ENCODE peak calls at places on chromosomes 3 and 15, in seven cellular contexts. One of them, this sample, is unnamed.

GRCh38 chr3:112653881-112654300 is 12.9 kb upstream of the CCDC80 start:
- DNase-seq in right atrium auricular region: peak; percentile 69
- DNase-seq in CD8-positive, alpha-beta T cell: no peak
- DNase-seq in transverse colon: no peak
- DNase-seq in pancreas: no peak
- DNase-seq in endothelial cell: no peak
- DNase-seq in natural killer cell: no peak
- DNase-seq in this sample: no peak

GRCh38 chr15:76337047-76337738 is 620 bp downstream of the ISL2 start:
- DNase-seq in CD8-positive, alpha-beta T cell: no peak
- DNase-seq in endothelial cell: no peak
- DNase-seq in transverse colon: peak; percentile 19
- DNase-seq in natural killer cell: no peak
- DNase-seq in right atrium auricular region: no peak
- DNase-seq in pancreas: no peak
- DNase-seq in this sample: no peak

GRCh38 chr3:14398801-14399114 is 3.6 kb upstream of the SLC6A6 start:
- DNase-seq in natural killer cell: no peak
- DNase-seq in pancreas: no peak
- DNase-seq in transverse colon: no peak
- DNase-seq in endothelial cell: no peak
- DNase-seq in right atrium auricular region: no peak
- DNase-seq in CD8-positive, alpha-beta T cell: no peak
- DNase-seq in this sample: no peak

GRCh38 chr3:64267774-64268604 is 42.7 kb upstream of the PRICKLE2 start:
- DNase-seq in transverse colon: peak; percentile 55
- DNase-seq in natural killer cell: no peak
- DNase-seq in endothelial cell: peak; percentile 31
- DNase-seq in CD8-positive, alpha-beta T cell: no peak
- DNase-seq in right atrium auricular region: peak; percentile 83
- DNase-seq in pancreas: peak; percentile 14
- DNase-seq in this sample: no peak

GRCh38 chr15:61095804-61096506 is 133.1 kb downstream of the RORA start:
- DNase-seq in right atrium auricular region: no peak
- DNase-seq in transverse colon: no peak
- DNase-seq in natural killer cell: no peak
- DNase-seq in endothelial cell: no peak
- DNase-seq in CD8-positive, alpha-beta T cell: no peak
- DNase-seq in pancreas: no peak
- DNase-seq in this sample: no peak

GRCh38 chr3:139353920-139354556 is 10.2 kb downstream of the MRPS22 start:
- DNase-seq in natural killer cell: no peak
- DNase-seq in CD8-positive, alpha-beta T cell: no peak
- DNase-seq in pancreas: peak; percentile 40
- DNase-seq in endothelial cell: peak; percentile 53
- DNase-seq in right atrium auricular region: no peak
- DNase-seq in transverse colon: no peak
- DNase-seq in this sample: no peak

GRCh38 chr3:13708301-13708700 is 159.4 kb downstream of the FBLN2 start:
- DNase-seq in transverse colon: no peak
- DNase-seq in CD8-positive, alpha-beta T cell: peak; percentile 37
- DNase-seq in pancreas: no peak
- DNase-seq in endothelial cell: no peak
- DNase-seq in right atrium auricular region: peak; percentile 23
- DNase-seq in natural killer cell: peak; percentile 9
- DNase-seq in this sample: no peak

GRCh38 chr15:56261854-56262509 is 18.3 kb upstream of the RFX7 start:
- DNase-seq in right atrium auricular region: no peak
- DNase-seq in endothelial cell: no peak
- DNase-seq in natural killer cell: no peak
- DNase-seq in transverse colon: peak; percentile 66
- DNase-seq in CD8-positive, alpha-beta T cell: no peak
- DNase-seq in pancreas: no peak
- DNase-seq in this sample: no peak

GRCh38 chr3:7188551-7188950 is 327.6 kb downstream of the GRM7 start:
- DNase-seq in pancreas: no peak
- DNase-seq in natural killer cell: no peak
- DNase-seq in endothelial cell: no peak
- DNase-seq in transverse colon: no peak
- DNase-seq in CD8-positive, alpha-beta T cell: no peak
- DNase-seq in right atrium auricular region: no peak
- DNase-seq in this sample: no peak

GRCh38 chr3:78645628-78646310 is 1122.0 kb downstream of the ROBO1 start:
- DNase-seq in transverse colon: no peak
- DNase-seq in CD8-positive, alpha-beta T cell: no peak
- DNase-seq in endothelial cell: peak; percentile 35
- DNase-seq in right atrium auricular region: no peak
- DNase-seq in pancreas: no peak
- DNase-seq in natural killer cell: no peak
- DNase-seq in this sample: no peak

GRCh38 chr3:131218196-131218595 is 163.4 kb upstream of the NUDT16 start:
- DNase-seq in right atrium auricular region: no peak
- DNase-seq in CD8-positive, alpha-beta T cell: no peak
- DNase-seq in endothelial cell: no peak
- DNase-seq in pancreas: no peak
- DNase-seq in transverse colon: no peak
- DNase-seq in natural killer cell: no peak
- DNase-seq in this sample: no peak

GRCh38 chr15:46786886-46787285 is 930.4 kb upstream of the SEMA6D start:
- DNase-seq in right atrium auricular region: no peak
- DNase-seq in natural killer cell: no peak
- DNase-seq in transverse colon: no peak
- DNase-seq in CD8-positive, alpha-beta T cell: no peak
- DNase-seq in pancreas: no peak
- DNase-seq in endothelial cell: no peak
- DNase-seq in this sample: no peak

GRCh38 chr3:138879541-138880380 is 45.0 kb upstream of the PIK3CB start:
- DNase-seq in right atrium auricular region: no peak
- DNase-seq in transverse colon: peak; percentile 14
- DNase-seq in CD8-positive, alpha-beta T cell: no peak
- DNase-seq in endothelial cell: no peak
- DNase-seq in pancreas: no peak
- DNase-seq in natural killer cell: no peak
- DNase-seq in this sample: no peak

GRCh38 chr3:40201770-40202169 is 107.7 kb upstream of the EIF1B start:
- DNase-seq in endothelial cell: no peak
- DNase-seq in natural killer cell: no peak
- DNase-seq in CD8-positive, alpha-beta T cell: no peak
- DNase-seq in transverse colon: no peak
- DNase-seq in pancreas: no peak
- DNase-seq in right atrium auricular region: no peak
- DNase-seq in this sample: no peak

GRCh38 chr15:57138260-57138895 is 219.9 kb downstream of the TCF12 start:
- DNase-seq in endothelial cell: peak; percentile 50
- DNase-seq in natural killer cell: no peak
- DNase-seq in right atrium auricular region: no peak
- DNase-seq in transverse colon: peak; percentile 26
- DNase-seq in CD8-positive, alpha-beta T cell: no peak
- DNase-seq in pancreas: no peak
- DNase-seq in this sample: no peak

DNA sequence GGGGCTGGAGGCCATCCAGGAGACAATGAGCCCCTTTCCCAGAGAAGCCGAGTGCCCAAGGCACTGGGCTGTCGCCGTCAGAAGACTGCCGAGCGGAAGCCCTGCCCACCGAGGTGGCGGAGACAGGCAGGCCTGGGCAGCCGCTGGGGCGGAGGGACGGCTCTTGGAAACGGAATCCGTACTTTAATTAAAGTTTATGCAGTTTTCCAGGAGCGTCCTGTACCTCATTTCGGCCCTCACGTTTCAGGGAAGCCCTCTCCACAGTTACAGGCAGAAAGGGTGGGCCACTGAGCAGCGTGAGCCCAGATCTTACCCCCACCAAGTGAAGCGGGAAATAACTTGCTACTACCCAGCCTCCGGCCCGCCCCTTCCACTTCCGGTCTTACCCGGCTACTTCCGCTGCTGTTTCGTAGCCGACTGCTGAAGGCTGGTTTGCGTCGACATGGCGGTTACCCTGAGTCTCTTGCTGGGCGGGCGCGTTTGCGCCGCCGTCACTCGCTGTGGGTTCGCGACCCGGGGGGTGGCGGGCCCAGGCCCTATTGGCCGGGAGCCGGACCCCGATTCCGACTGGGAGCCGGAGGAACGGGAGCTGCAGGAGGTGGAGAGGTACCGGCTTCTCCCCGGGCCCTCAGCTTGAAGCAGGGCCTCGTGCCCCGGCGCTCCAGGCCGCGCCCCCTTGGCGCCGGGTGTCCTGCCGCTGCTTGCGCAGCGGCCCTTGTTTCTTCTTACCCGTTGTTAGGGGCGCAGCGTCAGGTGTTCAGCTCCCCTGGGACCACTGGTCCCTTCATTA is at the start of gene NGRN:
- DNase-seq in CD8-positive, alpha-beta T cell: peak; percentile 95
- DNase-seq in pancreas: peak; percentile 94
- DNase-seq in transverse colon: peak; percentile 95
- DNase-seq in endothelial cell: peak; percentile 87
- DNase-seq in right atrium auricular region: peak; percentile 96
- DNase-seq in natural killer cell: peak; percentile 90
- DNase-seq in this sample: peak; percentile 88
- TF ChIP-seq CTCF in CD8-positive, alpha-beta T cell: no peak
- TF ChIP-seq CTCF in pancreas: no peak
- TF ChIP-seq CTCF in transverse colon: no peak
- TF ChIP-seq CTCF in endothelial cell: no peak
- TF ChIP-seq CTCF in right atrium auricular region: no peak
- TF ChIP-seq CTCF in natural killer cell: no peak
- TF ChIP-seq CTCF in this sample: no peak

GRCh38 chr15:53843869-53844569 is 84.6 kb upstream of the WDR72 start:
- DNase-seq in CD8-positive, alpha-beta T cell: no peak
- DNase-seq in natural killer cell: no peak
- DNase-seq in pancreas: no peak
- DNase-seq in right atrium auricular region: no peak
- DNase-seq in endothelial cell: no peak
- DNase-seq in transverse colon: no peak
- DNase-seq in this sample: no peak

GRCh38 chr15:53847745-53848144 is 88.3 kb upstream of the WDR72 start:
- DNase-seq in pancreas: no peak
- DNase-seq in right atrium auricular region: no peak
- DNase-seq in natural killer cell: no peak
- DNase-seq in transverse colon: no peak
- DNase-seq in CD8-positive, alpha-beta T cell: no peak
- DNase-seq in endothelial cell: no peak
- DNase-seq in this sample: no peak

GRCh38 chr15:53843166-53843565 is 83.7 kb upstream of the WDR72 start:
- DNase-seq in right atrium auricular region: no peak
- DNase-seq in pancreas: no peak
- DNase-seq in natural killer cell: no peak
- DNase-seq in transverse colon: no peak
- DNase-seq in endothelial cell: no peak
- DNase-seq in CD8-positive, alpha-beta T cell: no peak
- DNase-seq in this sample: no peak

GRCh38 chr15:53840681-53841080 is 81.2 kb upstream of the WDR72 start:
- DNase-seq in transverse colon: no peak
- DNase-seq in right atrium auricular region: no peak
- DNase-seq in endothelial cell: no peak
- DNase-seq in CD8-positive, alpha-beta T cell: no peak
- DNase-seq in natural killer cell: no peak
- DNase-seq in pancreas: no peak
- DNase-seq in this sample: no peak

GRCh38 chr15:53844634-53845033 is 85.2 kb upstream of the WDR72 start:
- DNase-seq in endothelial cell: no peak
- DNase-seq in CD8-positive, alpha-beta T cell: no peak
- DNase-seq in natural killer cell: no peak
- DNase-seq in transverse colon: no peak
- DNase-seq in pancreas: no peak
- DNase-seq in right atrium auricular region: no peak
- DNase-seq in this sample: no peak
- TF ChIP-seq CTCF in endothelial cell: no peak
- TF ChIP-seq CTCF in CD8-positive, alpha-beta T cell: no peak
- TF ChIP-seq CTCF in natural killer cell: no peak
- TF ChIP-seq CTCF in transverse colon: no peak
- TF ChIP-seq CTCF in pancreas: no peak
- TF ChIP-seq CTCF in right atrium auricular region: no peak
- TF ChIP-seq CTCF in this sample: no peak

GRCh38 chr15:43220991-43221403 is at the start of gene EPB42:
- DNase-seq in transverse colon: no peak
- DNase-seq in pancreas: no peak
- DNase-seq in right atrium auricular region: no peak
- DNase-seq in endothelial cell: no peak
- DNase-seq in natural killer cell: no peak
- DNase-seq in CD8-positive, alpha-beta T cell: no peak
- DNase-seq in this sample: no peak

GRCh38 chr15:43214592-43215295 is 6.1 kb downstream of the EPB42 start:
- DNase-seq in transverse colon: no peak
- DNase-seq in CD8-positive, alpha-beta T cell: no peak
- DNase-seq in pancreas: no peak
- DNase-seq in endothelial cell: no peak
- DNase-seq in right atrium auricular region: no peak
- DNase-seq in natural killer cell: no peak
- DNase-seq in this sample: no peak

GRCh38 chr15:43215961-43216360 is 4.9 kb downstream of the EPB42 start:
- DNase-seq in natural killer cell: no peak
- DNase-seq in endothelial cell: no peak
- DNase-seq in right atrium auricular region: no peak
- DNase-seq in pancreas: no peak
- DNase-seq in transverse colon: no peak
- DNase-seq in CD8-positive, alpha-beta T cell: no peak
- DNase-seq in this sample: no peak

GRCh38 chr15:43219929-43220886 is 610 bp downstream of the EPB42 start:
- DNase-seq in right atrium auricular region: no peak
- DNase-seq in pancreas: no peak
- DNase-seq in natural killer cell: no peak
- DNase-seq in transverse colon: no peak
- DNase-seq in endothelial cell: no peak
- DNase-seq in CD8-positive, alpha-beta T cell: no peak
- DNase-seq in this sample: no peak

GRCh38 chr15:43218908-43219706 is 1.7 kb downstream of the EPB42 start:
- DNase-seq in right atrium auricular region: no peak
- DNase-seq in natural killer cell: no peak
- DNase-seq in transverse colon: no peak
- DNase-seq in pancreas: no peak
- DNase-seq in endothelial cell: peak; percentile 59
- DNase-seq in CD8-positive, alpha-beta T cell: no peak
- DNase-seq in this sample: no peak
- TF ChIP-seq CTCF in right atrium auricular region: no peak
- TF ChIP-seq CTCF in natural killer cell: peak; percentile 19
- TF ChIP-seq CTCF in transverse colon: no peak
- TF ChIP-seq CTCF in pancreas: no peak
- TF ChIP-seq CTCF in endothelial cell: peak; percentile 55
- TF ChIP-seq CTCF in CD8-positive, alpha-beta T cell: no peak
- TF ChIP-seq CTCF in this sample: no peak

DNA sequence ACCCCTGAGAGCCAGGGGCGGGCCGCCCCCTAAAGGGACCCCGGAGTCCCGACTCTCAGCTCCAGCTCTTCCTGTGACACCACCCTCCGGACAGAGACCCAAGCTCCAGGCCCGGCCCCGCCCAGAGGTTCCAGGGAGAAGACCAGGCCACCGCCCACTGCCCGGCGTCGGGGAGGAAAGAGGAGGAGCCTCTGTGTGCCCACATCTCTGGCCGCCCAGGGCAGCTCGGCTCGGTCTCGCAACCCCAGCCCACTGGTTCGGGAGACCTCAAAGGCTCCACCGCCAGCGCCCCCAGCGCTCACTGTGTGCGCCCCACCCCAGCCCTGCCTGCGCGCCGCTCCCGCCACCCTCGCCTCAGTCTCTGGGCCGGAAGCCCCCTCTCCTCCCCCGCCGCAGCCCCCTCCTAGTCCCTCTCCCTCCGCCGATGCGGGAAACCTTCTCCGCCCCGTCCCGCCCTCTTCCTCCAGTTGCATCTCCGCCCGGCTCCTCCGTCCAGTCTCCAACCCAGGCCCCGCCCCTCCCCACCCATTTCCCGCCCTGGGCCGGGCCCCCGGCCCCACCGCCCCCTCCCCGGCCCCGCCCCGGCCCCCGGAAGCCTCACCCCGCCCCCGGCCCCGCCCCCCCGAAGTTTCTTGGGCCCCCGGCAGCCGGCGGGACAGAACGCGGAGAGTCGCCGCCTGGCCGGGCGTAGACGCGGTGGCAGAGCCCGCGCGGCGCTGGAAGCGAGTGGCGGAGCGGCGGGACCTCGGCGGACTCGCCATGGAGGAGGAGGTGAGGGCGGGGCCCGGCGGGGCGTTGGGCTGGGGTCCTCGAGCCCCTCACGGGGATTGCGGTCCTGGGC is at the start of gene PLEKHO2:
- DNase-seq in right atrium auricular region: peak; percentile 96
- DNase-seq in endothelial cell: peak; percentile 90
- DNase-seq in transverse colon: peak; percentile 95
- DNase-seq in natural killer cell: peak; percentile 75
- DNase-seq in pancreas: peak; percentile 97
- DNase-seq in CD8-positive, alpha-beta T cell: peak; percentile 93
- DNase-seq in this sample: peak; percentile 69
- TF ChIP-seq CTCF in right atrium auricular region: no peak
- TF ChIP-seq CTCF in endothelial cell: no peak
- TF ChIP-seq CTCF in transverse colon: no peak
- TF ChIP-seq CTCF in natural killer cell: peak; percentile 22
- TF ChIP-seq CTCF in pancreas: no peak
- TF ChIP-seq CTCF in CD8-positive, alpha-beta T cell: peak; percentile 40
- TF ChIP-seq CTCF in this sample: peak; percentile 36